ENCODE peak calls at places on chromosomes 13 and 19, in ten cellular contexts. Q, A, N, H, D, I, K, C, V and L are unnamed samples.

GRCh38 chr13:40205771-40206240 is 460.6 kb downstream of the FOXO1 start:
- DNase-seq in Q (no peak), A (no peak), N (no peak), H (no peak), D (no peak), I (no peak), K (no peak), C (no peak), V (no peak), L (no peak)

GRCh38 chr19:39413903-39414608 is 1.6 kb downstream of the PLEKHG2 start:
- DNase-seq in Q (peak), A (no peak), N (peak), H (peak), D (peak), I (peak), K (peak), C (no peak), V (no peak), L (peak)

GRCh38 chr13:91313103-91313502 is 34.4 kb upstream of the MIR17HG start:
- DNase-seq in Q (no peak), A (peak), N (no peak), H (no peak), D (no peak), I (peak), K (peak), C (no peak), V (no peak), L (no peak)

GRCh38 chr13:74046461-74046860 is 87.7 kb downstream of the KLF12 start:
- DNase-seq in Q (no peak), A (no peak), N (no peak), H (no peak), D (no peak), I (no peak), K (no peak), C (no peak), V (no peak), L (no peak)

GRCh38 chr13:44312131-44312530 is 61.5 kb upstream of the SERP2 start:
- DNase-seq in Q (no peak), A (no peak), N (no peak), H (no peak), D (no peak), I (no peak), K (no peak), C (no peak), V (no peak), L (no peak)

GRCh38 chr13:30337061-30337601 is 29.8 kb upstream of the KATNAL1 start:
- DNase-seq in Q (no peak), A (no peak), N (no peak), H (no peak), D (no peak), I (no peak), K (no peak), C (no peak), V (no peak), L (no peak)

GRCh38 chr19:29467824-29468401 is 57.9 kb upstream of the VSTM2B start:
- DNase-seq in Q (no peak), A (no peak), N (no peak), H (no peak), D (no peak), I (peak), K (peak), C (no peak), V (no peak), L (no peak)

GRCh38 chr13:75256922-75257321 is 225.0 kb downstream of the TBC1D4 start:
- DNase-seq in Q (no peak), A (no peak), N (no peak), H (no peak), D (no peak), I (no peak), K (peak), C (no peak), V (no peak), L (no peak)

GRCh38 chr13:109243311-109243951 is 543.0 kb downstream of the IRS2 start:
- DNase-seq in Q (no peak), A (no peak), N (no peak), H (no peak), D (no peak), I (peak), K (peak), C (no peak), V (no peak), L (no peak)

GRCh38 chr19:45632468-45633196 is 6.6 kb downstream of the EML2 start:
- DNase-seq in Q (peak), A (peak), N (peak), H (peak), D (peak), I (peak), K (peak), C (no peak), V (no peak), L (peak)
- H3K27ac ChIP-seq in Q (no peak), A (no peak), N (no peak), H (no peak), D (no peak), I (peak), K (no peak), C (peak), V (no peak), L (no peak)

GRCh38 chr13:27969866-27970229 is 733 bp upstream of the CDX2 start:
- DNase-seq in Q (no peak), A (no peak), N (no peak), H (no peak), D (no peak), I (no peak), K (no peak), C (no peak), V (no peak), L (no peak)
- H3K27ac ChIP-seq in Q (no peak), A (peak), N (no peak), H (no peak), D (peak), I (no peak), K (peak), C (no peak), V (no peak), L (no peak)

DNA sequence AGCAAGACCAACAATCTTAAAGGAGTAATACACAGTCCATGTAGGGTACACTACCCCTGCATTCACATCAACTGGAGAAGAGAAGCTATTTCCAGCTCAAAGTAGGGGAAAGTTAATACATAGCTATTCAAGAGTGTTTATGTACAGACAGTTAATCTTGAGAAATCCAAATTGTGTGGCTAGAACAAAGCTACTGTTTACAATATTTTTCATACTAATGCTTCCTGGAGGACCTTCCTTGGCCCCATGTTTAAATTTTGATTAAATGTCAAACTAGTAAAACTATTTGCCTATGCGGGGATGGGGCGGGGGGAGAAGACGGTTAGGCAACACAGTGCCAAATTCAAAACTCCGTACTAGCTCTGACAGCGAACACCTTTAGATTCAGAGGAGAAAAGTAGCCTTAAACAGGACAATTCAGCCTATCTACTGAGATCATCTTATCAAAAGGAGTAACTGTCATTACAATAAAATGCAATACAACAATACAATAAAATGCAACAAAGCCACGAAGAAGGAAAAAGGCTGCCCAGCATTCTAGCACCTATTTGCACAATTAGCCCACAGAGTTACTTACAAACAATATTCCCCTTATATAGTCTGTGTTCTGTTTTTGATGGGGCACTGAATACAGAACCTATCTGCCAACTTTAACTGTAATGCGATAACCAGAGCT is 29.1 kb downstream of the BRD4 start:
- DNase-seq in Q (no peak), A (no peak), N (peak), H (no peak), D (no peak), I (no peak), K (no peak), C (no peak), V (no peak), L (no peak)
- H3K27ac ChIP-seq in Q (no peak), A (no peak), N (no peak), H (peak), D (peak), I (peak), K (peak), C (no peak), V (no peak), L (no peak)

GRCh38 chr19:28039677-28040381 is 1173.1 kb downstream of the UQCRFS1 start:
- DNase-seq in Q (no peak), A (no peak), N (no peak), H (no peak), D (no peak), I (no peak), K (peak), C (no peak), V (no peak), L (no peak)
- H3K27ac ChIP-seq in Q (no peak), A (no peak), N (no peak), H (no peak), D (no peak), I (no peak), K (no peak), C (no peak), V (no peak), L (no peak)

GRCh38 chr13:98059276-98059675 is 83.6 kb upstream of the FARP1 start:
- DNase-seq in Q (no peak), A (no peak), N (no peak), H (no peak), D (no peak), I (no peak), K (no peak), C (no peak), V (no peak), L (no peak)
- H3K27ac ChIP-seq in Q (no peak), A (no peak), N (no peak), H (no peak), D (no peak), I (no peak), K (no peak), C (no peak), V (no peak), L (no peak)

GRCh38 chr19:44740351-44740824 is 8.1 kb upstream of the BCL3 start:
- DNase-seq in Q (no peak), A (no peak), N (no peak), H (no peak), D (no peak), I (peak), K (no peak), C (no peak), V (no peak), L (no peak)
- H3K27ac ChIP-seq in Q (peak), A (peak), N (no peak), H (peak), D (peak), I (peak), K (peak), C (peak), V (peak), L (no peak)

GRCh38 chr19:17565611-17566010 is 10.2 kb downstream of the COLGALT1 start:
- DNase-seq in Q (no peak), A (no peak), N (no peak), H (no peak), D (no peak), I (peak), K (no peak), C (no peak), V (no peak), L (no peak)
- H3K27ac ChIP-seq in Q (no peak), A (no peak), N (no peak), H (no peak), D (no peak), I (peak), K (no peak), C (no peak), V (no peak), L (no peak)

GRCh38 chr19:5947435-5947834 is 30.5 kb downstream of the RANBP3 start:
- DNase-seq in Q (peak), A (peak), N (peak), H (peak), D (peak), I (no peak), K (peak), C (no peak), V (peak), L (peak)

GRCh38 chr19:5950744-5951143 is 27.2 kb downstream of the RANBP3 start:
- DNase-seq in Q (no peak), A (no peak), N (no peak), H (no peak), D (no peak), I (no peak), K (no peak), C (no peak), V (no peak), L (no peak)

GRCh38 chr19:5949792-5950305 is 28.1 kb downstream of the RANBP3 start:
- DNase-seq in Q (no peak), A (no peak), N (peak), H (no peak), D (no peak), I (no peak), K (no peak), C (no peak), V (peak), L (no peak)

GRCh38 chr19:5951338-5951861 is 26.5 kb downstream of the RANBP3 start:
- DNase-seq in Q (no peak), A (no peak), N (peak), H (no peak), D (no peak), I (no peak), K (no peak), C (no peak), V (no peak), L (peak)

DNA sequence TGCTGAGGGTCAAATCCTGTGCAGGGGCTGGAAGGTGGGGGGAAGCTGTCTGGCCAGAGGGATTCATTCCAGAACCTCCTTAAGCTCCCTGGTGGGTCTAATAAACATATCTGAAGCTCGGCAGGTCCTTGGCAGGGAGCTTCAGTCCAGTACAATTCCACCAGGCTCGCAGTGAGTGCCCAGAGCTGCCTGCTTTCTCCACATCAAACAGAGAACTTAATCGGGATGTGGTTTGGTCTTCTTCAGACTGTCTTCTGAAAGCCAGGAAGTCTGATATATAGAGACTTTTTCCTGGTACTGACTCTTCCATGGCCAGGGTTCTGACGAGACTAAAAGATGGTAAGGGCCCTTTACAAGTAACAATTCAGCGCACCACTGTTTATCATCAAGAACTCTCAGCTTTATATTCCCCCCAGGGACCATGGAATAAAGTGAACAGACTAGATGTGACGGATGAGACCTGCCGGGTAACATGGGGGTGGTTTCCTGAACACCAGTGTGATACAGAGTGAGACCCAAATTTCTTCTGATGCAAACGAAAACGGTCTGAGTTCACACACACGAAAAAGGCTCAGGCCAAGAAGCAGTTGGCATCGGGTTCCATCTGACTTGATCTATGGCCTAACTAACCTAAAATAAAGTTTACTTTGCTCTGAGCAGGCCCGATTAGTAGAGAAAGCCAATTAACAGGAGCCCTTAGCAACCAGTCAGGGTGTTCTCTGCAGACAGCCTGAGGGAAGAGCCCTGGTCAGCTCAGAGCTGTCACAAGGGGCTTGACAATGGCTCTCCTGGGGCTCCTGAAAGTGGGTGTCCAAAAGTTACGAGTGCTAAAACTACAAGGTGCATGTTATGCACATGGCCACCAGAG is 29.0 kb downstream of the RANBP3 start:
- DNase-seq in Q (no peak), A (no peak), N (no peak), H (no peak), D (no peak), I (no peak), K (no peak), C (no peak), V (peak), L (no peak)
- H3K27ac ChIP-seq in Q (peak), A (no peak), N (peak), H (peak), D (peak), I (no peak), K (peak), C (peak), V (peak), L (no peak)

GRCh38 chr13:112182251-112182650 is 115.3 kb downstream of the SOX1 start:
- DNase-seq in Q (no peak), A (no peak), N (no peak), H (peak), D (no peak), I (no peak), K (no peak), C (no peak), V (no peak), L (no peak)
- H3K27ac ChIP-seq in Q (no peak), A (no peak), N (no peak), H (no peak), D (no peak), I (no peak), K (no peak), C (no peak), V (no peak), L (no peak)

GRCh38 chr19:35742121-35742724 is at the start of gene IGFLR1:
- DNase-seq in Q (no peak), A (no peak), N (no peak), H (no peak), D (peak), I (no peak), K (no peak), C (no peak), V (no peak), L (no peak)
- H3K27ac ChIP-seq in Q (peak), A (peak), N (peak), H (peak), D (peak), I (peak), K (peak), C (peak), V (peak), L (no peak)